ENCODE peak calls at places on chromosomes 2 and 18, in seven cellular contexts. One of them, this sample, is unnamed.

GRCh38 chr2:112795720-112796119 is 11.4 kb upstream of the IL1A start:
- DNase-seq in spleen: no peak
- DNase-seq in neural progenitor cell: no peak
- DNase-seq in upper lobe of left lung: no peak
- DNase-seq in SK-N-SH: no peak
- DNase-seq in thyroid gland: peak; percentile 59
- DNase-seq in astrocyte of the spinal cord: no peak
- DNase-seq in this sample: no peak

GRCh38 chr18:57959278-57959677 is 84.7 kb upstream of the NEDD4L start:
- DNase-seq in astrocyte of the spinal cord: peak; percentile 42
- DNase-seq in upper lobe of left lung: peak; percentile 3
- DNase-seq in neural progenitor cell: peak; percentile 57
- DNase-seq in SK-N-SH: peak; percentile 49
- DNase-seq in thyroid gland: peak; percentile 30
- DNase-seq in spleen: no peak
- DNase-seq in this sample: peak; percentile 35

GRCh38 chr2:42598656-42599267 is 30.3 kb downstream of the MTA3 start:
- DNase-seq in upper lobe of left lung: no peak
- DNase-seq in astrocyte of the spinal cord: no peak
- DNase-seq in spleen: no peak
- DNase-seq in SK-N-SH: peak; percentile 45
- DNase-seq in neural progenitor cell: no peak
- DNase-seq in thyroid gland: no peak
- DNase-seq in this sample: no peak

GRCh38 chr18:13868501-13869271 is 44.7 kb downstream of the MC5R start:
- DNase-seq in upper lobe of left lung: peak; percentile 61
- DNase-seq in thyroid gland: no peak
- DNase-seq in SK-N-SH: no peak
- DNase-seq in spleen: no peak
- DNase-seq in astrocyte of the spinal cord: no peak
- DNase-seq in neural progenitor cell: peak; percentile 43
- DNase-seq in this sample: no peak

GRCh38 chr2:126650994-126651393 is 5.0 kb upstream of the GYPC start:
- DNase-seq in thyroid gland: no peak
- DNase-seq in SK-N-SH: no peak
- DNase-seq in upper lobe of left lung: no peak
- DNase-seq in neural progenitor cell: no peak
- DNase-seq in spleen: no peak
- DNase-seq in astrocyte of the spinal cord: no peak
- DNase-seq in this sample: no peak

GRCh38 chr2:240564191-240564570 is 4.0 kb downstream of the DUSP28 start:
- DNase-seq in spleen: peak; percentile 76
- DNase-seq in thyroid gland: no peak
- DNase-seq in astrocyte of the spinal cord: no peak
- DNase-seq in SK-N-SH: no peak
- DNase-seq in neural progenitor cell: no peak
- DNase-seq in upper lobe of left lung: peak; percentile 55
- DNase-seq in this sample: no peak

GRCh38 chr2:20224716-20225293 is at the start of gene SDC1:
- DNase-seq in neural progenitor cell: peak; percentile 84
- DNase-seq in upper lobe of left lung: peak; percentile 92
- DNase-seq in thyroid gland: peak; percentile 73
- DNase-seq in astrocyte of the spinal cord: peak; percentile 57
- DNase-seq in SK-N-SH: peak; percentile 96
- DNase-seq in spleen: peak; percentile 76
- DNase-seq in this sample: peak; percentile 51

GRCh38 chr2:42844901-42845685 is 52.7 kb upstream of the HAAO start:
- DNase-seq in thyroid gland: no peak
- DNase-seq in spleen: peak; percentile 37
- DNase-seq in neural progenitor cell: no peak
- DNase-seq in SK-N-SH: no peak
- DNase-seq in upper lobe of left lung: no peak
- DNase-seq in astrocyte of the spinal cord: no peak
- DNase-seq in this sample: peak; percentile 71

GRCh38 chr2:212330263-212330662 is 208.3 kb downstream of the ERBB4 start:
- DNase-seq in SK-N-SH: no peak
- DNase-seq in astrocyte of the spinal cord: no peak
- DNase-seq in neural progenitor cell: no peak
- DNase-seq in upper lobe of left lung: no peak
- DNase-seq in thyroid gland: peak; percentile 82
- DNase-seq in spleen: peak; percentile 18
- DNase-seq in this sample: no peak

GRCh38 chr2:172102159-172102857 is 392 bp downstream of the DLX2 start:
- DNase-seq in spleen: peak; percentile 85
- DNase-seq in SK-N-SH: no peak
- DNase-seq in upper lobe of left lung: peak; percentile 89
- DNase-seq in neural progenitor cell: no peak
- DNase-seq in astrocyte of the spinal cord: no peak
- DNase-seq in thyroid gland: no peak
- DNase-seq in this sample: peak; percentile 82

GRCh38 chr2:21103274-21103891 is 20.4 kb upstream of the TDRD15 start:
- DNase-seq in SK-N-SH: no peak
- DNase-seq in spleen: no peak
- DNase-seq in astrocyte of the spinal cord: no peak
- DNase-seq in neural progenitor cell: no peak
- DNase-seq in upper lobe of left lung: no peak
- DNase-seq in thyroid gland: no peak
- DNase-seq in this sample: no peak

GRCh38 chr2:108423502-108424251 is 25.3 kb upstream of the GCC2 start:
- DNase-seq in astrocyte of the spinal cord: no peak
- DNase-seq in thyroid gland: no peak
- DNase-seq in neural progenitor cell: no peak
- DNase-seq in spleen: no peak
- DNase-seq in SK-N-SH: no peak
- DNase-seq in upper lobe of left lung: peak; percentile 4
- DNase-seq in this sample: no peak

GRCh38 chr18:47931707-47932103 is 1.2 kb upstream of the SMAD2 start:
- DNase-seq in neural progenitor cell: peak; percentile 78
- DNase-seq in thyroid gland: no peak
- DNase-seq in upper lobe of left lung: no peak
- DNase-seq in astrocyte of the spinal cord: peak; percentile 28
- DNase-seq in SK-N-SH: peak; percentile 29
- DNase-seq in spleen: peak; percentile 78
- DNase-seq in this sample: no peak

DNA sequence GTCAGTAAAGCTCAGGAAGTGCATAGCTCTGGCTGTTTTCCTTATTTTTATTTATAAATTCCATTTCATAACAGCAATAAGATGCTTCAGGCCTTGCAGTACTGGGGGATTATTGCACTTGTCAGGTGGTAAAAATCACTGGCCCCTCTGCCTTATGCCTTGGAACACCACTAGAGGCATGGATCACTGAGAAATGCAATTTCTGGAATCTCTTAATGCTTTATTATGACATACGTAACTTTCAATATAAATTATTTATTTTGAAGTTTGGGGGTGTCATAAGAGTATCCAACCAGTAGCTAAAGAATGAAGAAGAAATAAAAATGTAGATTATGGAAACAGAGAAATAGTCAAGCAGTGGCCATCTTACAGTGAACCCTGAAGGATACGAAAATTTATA is 183.1 kb downstream of the FIGN start:
- DNase-seq in astrocyte of the spinal cord: no peak
- DNase-seq in SK-N-SH: no peak
- DNase-seq in neural progenitor cell: no peak
- DNase-seq in upper lobe of left lung: no peak
- DNase-seq in spleen: no peak
- DNase-seq in thyroid gland: no peak
- DNase-seq in this sample: no peak
- TF ChIP-seq CTCF in astrocyte of the spinal cord: no peak
- TF ChIP-seq CTCF in SK-N-SH: no peak
- TF ChIP-seq CTCF in neural progenitor cell: peak; percentile 11
- TF ChIP-seq CTCF in upper lobe of left lung: no peak
- TF ChIP-seq CTCF in spleen: no peak
- TF ChIP-seq CTCF in thyroid gland: no peak
- TF ChIP-seq CTCF in this sample: no peak

GRCh38 chr2:235669269-235669831 is 175.5 kb downstream of the AGAP1 start:
- DNase-seq in neural progenitor cell: peak; percentile 97
- DNase-seq in SK-N-SH: peak; percentile 90
- DNase-seq in astrocyte of the spinal cord: peak; percentile 65
- DNase-seq in thyroid gland: peak; percentile 63
- DNase-seq in spleen: no peak
- DNase-seq in upper lobe of left lung: peak; percentile 94
- DNase-seq in this sample: peak; percentile 74

GRCh38 chr2:235668782-235669181 is 174.9 kb downstream of the AGAP1 start:
- DNase-seq in spleen: no peak
- DNase-seq in neural progenitor cell: no peak
- DNase-seq in SK-N-SH: no peak
- DNase-seq in upper lobe of left lung: no peak
- DNase-seq in thyroid gland: no peak
- DNase-seq in astrocyte of the spinal cord: no peak
- DNase-seq in this sample: no peak

GRCh38 chr2:235663877-235664276 is 170.0 kb downstream of the AGAP1 start:
- DNase-seq in upper lobe of left lung: no peak
- DNase-seq in spleen: no peak
- DNase-seq in neural progenitor cell: no peak
- DNase-seq in astrocyte of the spinal cord: no peak
- DNase-seq in SK-N-SH: no peak
- DNase-seq in thyroid gland: no peak
- DNase-seq in this sample: no peak

GRCh38 chr2:235666240-235666781 is 172.5 kb downstream of the AGAP1 start:
- DNase-seq in upper lobe of left lung: no peak
- DNase-seq in spleen: no peak
- DNase-seq in neural progenitor cell: peak; percentile 80
- DNase-seq in thyroid gland: peak; percentile 16
- DNase-seq in astrocyte of the spinal cord: peak; percentile 93
- DNase-seq in SK-N-SH: peak; percentile 69
- DNase-seq in this sample: peak; percentile 90

GRCh38 chr2:235665656-235666239 is 171.9 kb downstream of the AGAP1 start:
- DNase-seq in SK-N-SH: no peak
- DNase-seq in upper lobe of left lung: no peak
- DNase-seq in thyroid gland: no peak
- DNase-seq in spleen: no peak
- DNase-seq in neural progenitor cell: peak; percentile 45
- DNase-seq in astrocyte of the spinal cord: no peak
- DNase-seq in this sample: peak; percentile 44
- H3K4me3 ChIP-seq in SK-N-SH: peak overlapping the region; percentile 46
- H3K4me3 ChIP-seq in upper lobe of left lung: peak overlapping the region; percentile 19
- H3K4me3 ChIP-seq in thyroid gland: peak overlapping the region; percentile 14
- H3K4me3 ChIP-seq in spleen: no peak overlapping the region
- H3K4me3 ChIP-seq in neural progenitor cell: peak overlapping the region; percentile 48
- H3K4me3 ChIP-seq in astrocyte of the spinal cord: no peak overlapping the region
- H3K4me3 ChIP-seq in this sample: peak overlapping the region; percentile 23

DNA sequence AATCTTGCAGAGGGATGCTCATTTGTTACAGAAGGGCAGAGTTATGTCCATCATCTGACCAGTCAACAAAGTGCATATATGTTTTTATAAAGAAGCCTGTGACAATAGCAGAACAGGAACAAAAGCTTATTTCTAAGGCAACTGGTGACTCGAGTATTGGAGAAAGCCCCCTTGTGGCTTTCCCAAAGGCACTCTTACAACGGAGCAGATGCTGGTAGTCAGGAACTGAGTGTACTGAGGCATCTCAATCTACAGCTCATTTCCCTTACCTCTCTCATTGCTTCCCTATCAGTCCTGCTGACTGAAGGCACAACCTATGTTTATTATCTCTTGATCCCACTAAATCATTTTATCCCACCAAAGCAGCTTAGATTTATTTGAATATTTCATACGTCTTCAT is 557.1 kb upstream of the CHAC2 start:
- DNase-seq in spleen: no peak
- DNase-seq in SK-N-SH: no peak
- DNase-seq in thyroid gland: no peak
- DNase-seq in neural progenitor cell: peak; percentile 44
- DNase-seq in upper lobe of left lung: no peak
- DNase-seq in astrocyte of the spinal cord: no peak
- DNase-seq in this sample: no peak
- TF ChIP-seq CTCF in spleen: no peak
- TF ChIP-seq CTCF in SK-N-SH: peak; percentile 25
- TF ChIP-seq CTCF in thyroid gland: no peak
- TF ChIP-seq CTCF in neural progenitor cell: peak; percentile 34
- TF ChIP-seq CTCF in upper lobe of left lung: no peak
- TF ChIP-seq CTCF in astrocyte of the spinal cord: peak; percentile 24
- TF ChIP-seq CTCF in this sample: no peak

GRCh38 chr18:911025-911424 is 6.4 kb downstream of the ADCYAP1 start:
- DNase-seq in spleen: no peak
- DNase-seq in upper lobe of left lung: no peak
- DNase-seq in astrocyte of the spinal cord: no peak
- DNase-seq in neural progenitor cell: no peak
- DNase-seq in SK-N-SH: no peak
- DNase-seq in thyroid gland: no peak
- DNase-seq in this sample: no peak
- H3K4me3 ChIP-seq in spleen: no peak overlapping the region
- H3K4me3 ChIP-seq in upper lobe of left lung: no peak overlapping the region
- H3K4me3 ChIP-seq in astrocyte of the spinal cord: no peak overlapping the region
- H3K4me3 ChIP-seq in neural progenitor cell: no peak overlapping the region
- H3K4me3 ChIP-seq in SK-N-SH: no peak overlapping the region
- H3K4me3 ChIP-seq in thyroid gland: no peak overlapping the region
- H3K4me3 ChIP-seq in this sample: no peak overlapping the region

DNA sequence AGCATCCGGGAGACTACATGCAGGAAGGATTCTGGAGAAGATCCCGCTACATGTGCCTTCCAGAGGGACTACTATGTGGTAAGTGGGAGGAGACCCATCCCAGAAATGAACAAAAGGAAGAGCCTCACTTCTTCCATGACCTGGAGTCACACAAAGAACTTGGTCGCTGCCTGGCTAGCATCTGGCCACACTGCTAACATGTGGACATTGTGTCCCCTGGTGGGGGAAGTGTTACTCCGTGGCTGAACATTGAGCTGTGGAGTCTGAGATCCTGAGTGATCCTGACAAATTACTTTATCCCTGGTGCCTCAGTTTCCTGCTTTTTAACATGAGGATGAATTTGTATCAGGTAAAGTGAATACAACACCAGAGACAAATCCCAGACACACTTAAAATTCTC is 8.4 kb downstream of the SPP2 start:
- DNase-seq in astrocyte of the spinal cord: no peak
- DNase-seq in thyroid gland: no peak
- DNase-seq in upper lobe of left lung: no peak
- DNase-seq in SK-N-SH: no peak
- DNase-seq in neural progenitor cell: no peak
- DNase-seq in spleen: no peak
- DNase-seq in this sample: no peak
- TF ChIP-seq CTCF in astrocyte of the spinal cord: no peak
- TF ChIP-seq CTCF in thyroid gland: no peak
- TF ChIP-seq CTCF in upper lobe of left lung: no peak
- TF ChIP-seq CTCF in SK-N-SH: no peak
- TF ChIP-seq CTCF in neural progenitor cell: no peak
- TF ChIP-seq CTCF in spleen: no peak
- TF ChIP-seq CTCF in this sample: no peak

DNA sequence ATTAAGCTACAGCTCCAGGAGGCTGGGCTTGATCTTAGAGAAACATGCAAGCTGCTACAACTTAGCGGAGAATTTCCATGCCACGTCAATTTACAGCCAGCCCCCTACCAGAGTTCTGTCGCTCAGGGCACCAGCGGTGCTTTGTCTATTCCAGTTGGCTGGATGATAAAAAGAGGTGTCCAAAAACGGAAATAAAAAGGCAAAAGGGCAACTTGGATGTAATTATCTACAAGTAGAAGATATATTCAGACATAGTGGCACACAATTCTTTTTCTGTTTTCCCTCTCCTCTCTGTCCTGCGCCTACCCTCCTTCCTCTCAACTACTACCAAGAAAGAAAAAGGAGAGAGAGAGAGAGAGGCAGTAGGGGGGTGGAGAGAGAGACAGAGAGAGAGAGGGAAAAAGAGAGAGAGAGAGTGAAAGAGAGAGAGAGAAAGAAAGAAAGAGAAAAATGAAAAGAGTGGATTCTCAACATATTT is 363 bp upstream of the RFTN2 start:
- DNase-seq in astrocyte of the spinal cord: peak; percentile 82
- DNase-seq in neural progenitor cell: peak; percentile 64
- DNase-seq in spleen: no peak
- DNase-seq in upper lobe of left lung: no peak
- DNase-seq in thyroid gland: no peak
- DNase-seq in SK-N-SH: no peak
- DNase-seq in this sample: peak; percentile 60
- H3K4me3 ChIP-seq in astrocyte of the spinal cord: peak overlapping the region; percentile 62
- H3K4me3 ChIP-seq in neural progenitor cell: peak overlapping the region; percentile 40
- H3K4me3 ChIP-seq in spleen: no peak overlapping the region
- H3K4me3 ChIP-seq in upper lobe of left lung: peak overlapping the region; percentile 13
- H3K4me3 ChIP-seq in thyroid gland: no peak overlapping the region
- H3K4me3 ChIP-seq in SK-N-SH: no peak overlapping the region
- H3K4me3 ChIP-seq in this sample: peak overlapping the region; percentile 65

GRCh38 chr2:170928824-170929685 is at the start of gene GORASP2:
- DNase-seq in neural progenitor cell: peak; percentile 100
- DNase-seq in SK-N-SH: peak; percentile 98
- DNase-seq in upper lobe of left lung: peak; percentile 99
- DNase-seq in spleen: peak; percentile 100
- DNase-seq in astrocyte of the spinal cord: peak; percentile 100
- DNase-seq in thyroid gland: peak; percentile 99
- DNase-seq in this sample: peak; percentile 100
- TF ChIP-seq CTCF in neural progenitor cell: peak; percentile 81
- TF ChIP-seq CTCF in SK-N-SH: peak; percentile 89
- TF ChIP-seq CTCF in upper lobe of left lung: peak; percentile 99
- TF ChIP-seq CTCF in spleen: peak; percentile 99
- TF ChIP-seq CTCF in astrocyte of the spinal cord: peak; percentile 86
- TF ChIP-seq CTCF in thyroid gland: peak; percentile 99
- TF ChIP-seq CTCF in this sample: peak; percentile 88